ENCODE peak calls at places on chromosome 4, in nine cellular contexts. W is neural progenitor cell, P is psoas muscle, A is cardiac muscle cell, X is upper lobe of right lung, J is lower lobe of right lung, R is A549, C is stomach, M is thyroid gland. V is an unnamed sample.

GRCh38 chr4:123976285-123976684 is 579.7 kb downstream of the SPRY1 start:
- DNase-seq in C (no peak), A (peak), J (no peak), P (no peak), R (no peak), X (no peak), W (peak), M (no peak), V (no peak)

GRCh38 chr4:21450331-21450730 is 498.2 kb downstream of the KCNIP4 start:
- DNase-seq in J (no peak), P (no peak), C (no peak), X (no peak), W (no peak), R (no peak), A (no peak), M (no peak), V (no peak)

GRCh38 chr4:85430226-85430625 is 44.7 kb upstream of the ARHGAP24 start:
- DNase-seq in J (no peak), M (no peak), C (no peak), R (no peak), W (no peak), A (no peak), X (no peak), P (no peak), V (no peak)

GRCh38 chr4:7719354-7720174 is 220.1 kb downstream of the AFAP1 start:
- DNase-seq in X (peak), P (peak), M (peak), R (no peak), J (peak), C (peak), W (peak), A (peak), V (peak)

GRCh38 chr4:38872620-38873019 is 5.0 kb downstream of the FAM114A1 start:
- DNase-seq in R (peak), M (no peak), J (no peak), C (peak), P (no peak), X (no peak), W (no peak), A (no peak), V (no peak)

GRCh38 chr4:18318682-18319410 is 297.3 kb upstream of the LCORL start:
- DNase-seq in M (no peak), A (no peak), J (peak), R (no peak), W (peak), P (no peak), X (no peak), C (peak), V (peak)

GRCh38 chr4:182863501-182863900 is 53.7 kb downstream of the DCTD start:
- DNase-seq in W (no peak), M (peak), J (no peak), R (no peak), A (no peak), X (no peak), C (no peak), P (no peak), V (no peak)

GRCh38 chr4:173252024-173252935 is 81.9 kb downstream of the HMGB2 start:
- DNase-seq in C (peak), R (peak), W (peak), J (no peak), M (no peak), A (peak), X (no peak), P (peak), V (peak)

GRCh38 chr4:88791274-88791673 is 93.6 kb upstream of the NAP1L5 start:
- DNase-seq in R (peak), A (no peak), C (no peak), W (no peak), P (no peak), J (no peak), M (no peak), X (no peak), V (no peak)

GRCh38 chr4:22434895-22435294 is 81.0 kb downstream of the ADGRA3 start:
- DNase-seq in A (peak), W (peak), M (peak), X (no peak), P (no peak), R (peak), C (peak), J (no peak), V (no peak)

GRCh38 chr4:123892997-123893745 is 496.6 kb downstream of the SPRY1 start:
- DNase-seq in X (no peak), J (no peak), M (no peak), P (no peak), C (no peak), W (no peak), R (no peak), A (no peak), V (no peak)

GRCh38 chr4:78477276-78477675 is 74.3 kb upstream of the ANXA3 start:
- DNase-seq in P (no peak), R (no peak), M (no peak), A (no peak), W (no peak), J (no peak), X (no peak), C (no peak), V (no peak)

GRCh38 chr4:139734201-139734874 is 68.7 kb downstream of the MGST2 start:
- DNase-seq in A (no peak), X (no peak), C (no peak), P (no peak), J (no peak), M (no peak), W (peak), R (no peak), V (no peak)

GRCh38 chr4:185238261-185238681 is 28.9 kb downstream of the SNX25 start:
- DNase-seq in X (no peak), A (no peak), J (no peak), P (no peak), W (no peak), C (no peak), R (no peak), M (no peak), V (no peak)

GRCh38 chr4:185236155-185236503 is 26.7 kb downstream of the SNX25 start:
- DNase-seq in A (no peak), X (no peak), J (no peak), C (no peak), W (no peak), P (no peak), R (no peak), M (no peak), V (no peak)

GRCh38 chr4:185235480-185236154 is 26.2 kb downstream of the SNX25 start:
- DNase-seq in R (peak), X (no peak), A (no peak), C (no peak), J (no peak), M (no peak), W (no peak), P (no peak), V (no peak)

GRCh38 chr4:185238750-185239149 is 29.4 kb downstream of the SNX25 start:
- DNase-seq in W (no peak), J (no peak), R (no peak), X (no peak), C (no peak), M (no peak), A (no peak), P (no peak), V (no peak)

DNA sequence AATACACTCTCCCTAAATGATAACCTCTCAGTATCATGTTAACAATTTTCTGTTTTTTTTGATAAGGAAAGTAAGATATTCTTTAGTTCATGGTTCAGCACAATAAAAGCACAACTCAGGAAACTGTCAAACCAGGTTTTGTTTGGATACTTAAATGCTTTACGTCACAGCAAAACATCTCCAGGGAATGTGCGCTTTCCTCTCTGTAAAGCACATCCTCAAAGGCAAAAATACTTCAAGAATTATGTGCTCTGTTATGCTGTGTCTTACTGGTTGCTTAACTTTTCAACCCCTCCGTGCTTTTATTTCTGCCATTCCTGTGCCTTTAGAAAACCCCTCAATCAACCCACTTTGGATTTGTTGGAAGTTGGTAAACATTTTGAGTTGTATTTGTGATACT is 27.8 kb downstream of the SNX25 start:
- DNase-seq in X (no peak), C (no peak), A (no peak), M (no peak), P (no peak), R (no peak), J (no peak), W (no peak), V (no peak)
- H3K27ac ChIP-seq in X (no peak), C (no peak), A (no peak), M (no peak), P (no peak), R (no peak), J (no peak), W (no peak), V (no peak)

GRCh38 chr4:6403400-6403685 is 69.1 kb downstream of the PPP2R2C start:
- DNase-seq in M (no peak), P (no peak), R (no peak), C (no peak), J (no peak), W (no peak), X (no peak), A (no peak), V (no peak)

GRCh38 chr4:6401797-6402196 is 70.6 kb downstream of the PPP2R2C start:
- DNase-seq in P (no peak), R (no peak), M (no peak), X (no peak), C (no peak), A (no peak), W (no peak), J (no peak), V (no peak)

GRCh38 chr4:6404611-6405416 is 67.6 kb downstream of the PPP2R2C start:
- DNase-seq in J (no peak), C (no peak), R (no peak), A (no peak), M (no peak), W (peak), P (no peak), X (no peak), V (no peak)

GRCh38 chr4:6405417-6405747 is 67.0 kb downstream of the PPP2R2C start:
- DNase-seq in C (no peak), X (no peak), M (no peak), J (no peak), P (no peak), A (no peak), W (peak), R (no peak), V (no peak)

GRCh38 chr4:6402566-6403399 is 69.6 kb downstream of the PPP2R2C start:
- DNase-seq in A (no peak), W (peak), M (no peak), J (no peak), P (no peak), R (no peak), X (no peak), C (no peak), V (no peak)
- TF ChIP-seq CTCF in A (no peak), W (peak), M (no peak), J (no peak), P (no peak), R (no peak), X (no peak), C (no peak), V (no peak)

GRCh38 chr4:73660808-73661207 is 40.6 kb upstream of the RASSF6 start:
- DNase-seq in R (no peak), C (no peak), J (no peak), A (no peak), W (no peak), M (no peak), X (no peak), P (no peak), V (no peak)
- H3K27ac ChIP-seq in R (no peak), C (no peak), J (no peak), A (no peak), W (no peak), M (no peak), X (no peak), P (no peak), V (no peak)

DNA sequence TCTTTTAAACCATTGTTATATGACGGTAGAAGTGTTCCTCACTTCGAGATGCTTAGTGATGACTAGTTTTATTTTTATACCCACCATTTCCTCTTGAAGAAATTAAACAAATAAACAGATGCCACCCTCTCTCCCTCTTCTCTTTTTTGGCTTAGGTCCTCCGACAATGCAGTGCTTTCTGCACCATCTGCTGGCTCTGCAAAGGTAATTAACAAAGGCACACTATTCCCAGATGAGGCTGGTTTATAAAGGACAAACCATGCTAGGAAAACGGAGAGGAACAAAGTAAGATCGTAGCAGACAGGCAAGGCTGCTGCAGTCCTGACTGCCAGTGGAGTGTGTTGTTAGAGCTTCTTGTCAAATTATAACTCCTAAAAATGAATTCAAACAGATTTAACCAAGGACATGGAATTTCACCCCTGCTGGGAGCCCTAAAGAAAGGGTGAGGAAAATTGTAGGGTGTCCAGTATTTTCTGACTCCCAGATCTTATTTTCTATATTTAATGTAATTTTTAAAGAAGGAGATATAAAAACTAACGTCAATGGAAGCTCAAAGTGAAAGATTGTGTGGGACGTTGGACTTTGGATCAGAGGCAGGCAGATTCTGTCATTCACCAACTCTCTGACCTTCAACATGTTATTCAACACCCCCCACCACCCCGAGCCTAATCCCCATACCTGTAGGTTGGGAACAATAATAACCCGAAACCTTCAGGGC is 142.1 kb downstream of the CPEB2 start:
- DNase-seq in X (no peak), A (no peak), M (no peak), W (peak), R (no peak), J (no peak), C (no peak), P (no peak), V (no peak)
- TF ChIP-seq CTCF in X (no peak), A (no peak), M (no peak), W (peak), R (peak), J (no peak), C (no peak), P (no peak), V (peak)

DNA sequence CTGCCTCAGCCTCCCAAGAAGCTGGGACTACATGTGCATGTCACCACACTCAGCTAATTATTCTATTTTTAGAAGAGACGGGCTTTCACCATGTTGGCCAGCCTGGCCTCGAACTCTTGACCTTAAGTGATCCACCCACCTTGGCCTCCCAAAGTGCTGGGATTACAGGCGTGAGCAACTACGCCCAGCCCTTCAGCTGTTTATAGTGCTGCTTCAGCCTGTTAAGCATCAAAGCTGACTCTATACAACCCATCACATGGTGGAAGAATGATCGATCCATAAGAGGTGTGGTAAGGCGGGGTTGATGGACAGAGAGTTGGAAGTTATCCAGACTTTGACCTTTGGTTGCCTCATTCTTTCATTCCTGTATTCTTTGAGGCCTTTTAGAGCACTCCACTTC is 56.2 kb upstream of the RAPGEF2 start:
- DNase-seq in M (peak), W (no peak), J (no peak), P (no peak), X (no peak), A (no peak), C (no peak), R (no peak), V (no peak)
- H3K27ac ChIP-seq in M (no peak), W (no peak), J (no peak), P (no peak), X (no peak), A (no peak), C (no peak), R (no peak), V (no peak)

DNA sequence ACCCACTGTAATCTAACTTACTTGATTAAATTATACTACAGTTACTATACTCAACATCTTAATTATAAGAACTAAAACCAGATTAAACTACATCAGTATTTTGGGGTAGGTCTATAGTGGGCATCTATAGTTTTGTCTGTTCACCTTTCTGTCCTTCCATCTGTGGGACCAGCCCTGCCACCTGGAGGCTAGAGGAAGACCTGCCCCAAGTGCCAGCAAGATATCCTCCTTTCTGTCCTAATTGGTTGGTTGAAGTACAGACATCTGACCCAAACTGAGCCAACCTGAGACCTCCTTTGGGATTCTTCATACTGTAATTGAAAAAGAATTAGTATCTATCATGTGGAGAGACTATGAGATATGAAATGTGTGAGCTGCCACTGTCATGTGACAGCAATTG is 172.2 kb upstream of the TLL1 start:
- DNase-seq in R (peak), J (no peak), M (no peak), X (no peak), C (no peak), W (no peak), P (no peak), A (no peak), V (no peak)
- TF ChIP-seq CTCF in R (no peak), J (no peak), M (no peak), X (peak), C (no peak), W (peak), P (no peak), A (peak), V (no peak)

V was measured in dorsolateral prefrontal cortex.